ENCODE peak calls at places on chromosomes 16 and 17, in nine cellular contexts. Y, G, L, U, S, C, O, Z and A are unnamed samples.

GRCh38 chr17:28372945-28373274 is 1.4 kb downstream of the SARM1 start:
- DNase-seq in Y (no peak), G (no peak), L (no peak), U (no peak), S (no peak), C (no peak), O (no peak), Z (no peak), A (no peak)

GRCh38 chr16:3717235-3718018 is at the start of gene TRAP1:
- DNase-seq in Y (peak), G (peak), L (peak), U (peak), S (peak), C (peak), O (peak), Z (peak), A (peak)

GRCh38 chr16:72191551-72191950 is 19.6 kb upstream of the PMFBP1 start:
- DNase-seq in Y (no peak), G (no peak), L (no peak), U (no peak), S (no peak), C (no peak), O (no peak), Z (no peak), A (no peak)

GRCh38 chr16:31201511-31202401 is 804 bp downstream of the PYCARD start:
- DNase-seq in Y (no peak), G (no peak), L (no peak), U (peak), S (peak), C (no peak), O (no peak), Z (peak), A (no peak)

GRCh38 chr16:66171578-66171977 is 194.9 kb upstream of the CDH5 start:
- DNase-seq in Y (no peak), G (no peak), L (no peak), U (no peak), S (no peak), C (no peak), O (no peak), Z (no peak), A (no peak)

GRCh38 chr16:47905771-47906170 is 250.0 kb downstream of the ABCC12 start:
- DNase-seq in Y (no peak), G (no peak), L (no peak), U (no peak), S (no peak), C (no peak), O (no peak), Z (no peak), A (no peak)

GRCh38 chr16:66751135-66751991 is at the start of gene DYNC1LI2:
- DNase-seq in Y (peak), G (peak), L (no peak), U (peak), S (peak), C (no peak), O (peak), Z (peak), A (peak)

GRCh38 chr16:29809850-29810698 is 1.9 kb upstream of the PRRT2 start:
- DNase-seq in Y (peak), G (no peak), L (no peak), U (no peak), S (peak), C (no peak), O (peak), Z (peak), A (no peak)

GRCh38 chr17:4249452-4250029 is 14.2 kb downstream of the ANKFY1 start:
- DNase-seq in Y (no peak), G (no peak), L (no peak), U (no peak), S (no peak), C (no peak), O (no peak), Z (peak), A (no peak)

GRCh38 chr17:42163113-42163512 is 8.3 kb upstream of the RAB5C start:
- DNase-seq in Y (no peak), G (no peak), L (no peak), U (no peak), S (peak), C (no peak), O (no peak), Z (no peak), A (no peak)

GRCh38 chr16:27318399-27319256 is 4.9 kb downstream of the IL4R start:
- DNase-seq in Y (no peak), G (no peak), L (peak), U (no peak), S (peak), C (peak), O (no peak), Z (peak), A (no peak)